ENCODE peak calls at places on chromosomes 6 and 20, in four cellular contexts. B is IMR-90, R is psoas muscle, S is ascending aorta. X is an unnamed sample. For H3K9me3, the result is how much of the 10 kb centered on the place peaks cover.

GRCh38 chr20:46636981-46637860 is 14.0 kb downstream of the SLC13A3 start:
- DNase-seq in B (no peak), R (no peak), S (no peak), X (no peak)

GRCh38 chr20:12435254-12435653 is 517.6 kb downstream of the BTBD3 start:
- DNase-seq in B (no peak), R (no peak), S (no peak), X (no peak)

GRCh38 chr20:8811801-8812594 is 256.9 kb upstream of the PLCB4 start:
- DNase-seq in B (no peak), R (no peak), S (no peak), X (no peak)

GRCh38 chr6:21767891-21768659 is 174.5 kb downstream of the SOX4 start:
- DNase-seq in B (peak), R (no peak), S (no peak), X (no peak)

GRCh38 chr6:104527761-104528415 is 331.8 kb downstream of the HACE1 start:
- DNase-seq in B (no peak), R (no peak), S (peak), X (peak)

GRCh38 chr6:7238900-7239589 is 74.0 kb downstream of the SSR1 start:
- DNase-seq in B (peak), R (peak), S (peak), X (peak)

GRCh38 chr6:52503344-52503747 is 73.5 kb downstream of the TRAM2 start:
- DNase-seq in B (no peak), R (no peak), S (no peak), X (no peak)

GRCh38 chr6:36911946-36912555 is 26.3 kb downstream of the C6orf89 start:
- DNase-seq in B (no peak), R (no peak), S (no peak), X (no peak)

GRCh38 chr6:160065200-160065599 is 56.4 kb upstream of the SLC22A1 start:
- DNase-seq in B (no peak), R (no peak), S (no peak), X (no peak)

GRCh38 chr20:55417797-55418196 is 587.5 kb downstream of the CBLN4 start:
- DNase-seq in B (no peak), R (no peak), S (no peak), X (no peak)

GRCh38 chr20:55415567-55416142 is 589.7 kb downstream of the CBLN4 start:
- DNase-seq in B (no peak), R (no peak), S (no peak), X (no peak)
- H3K27ac ChIP-seq in B (no peak), R (no peak), S (no peak), X (no peak)

DNA sequence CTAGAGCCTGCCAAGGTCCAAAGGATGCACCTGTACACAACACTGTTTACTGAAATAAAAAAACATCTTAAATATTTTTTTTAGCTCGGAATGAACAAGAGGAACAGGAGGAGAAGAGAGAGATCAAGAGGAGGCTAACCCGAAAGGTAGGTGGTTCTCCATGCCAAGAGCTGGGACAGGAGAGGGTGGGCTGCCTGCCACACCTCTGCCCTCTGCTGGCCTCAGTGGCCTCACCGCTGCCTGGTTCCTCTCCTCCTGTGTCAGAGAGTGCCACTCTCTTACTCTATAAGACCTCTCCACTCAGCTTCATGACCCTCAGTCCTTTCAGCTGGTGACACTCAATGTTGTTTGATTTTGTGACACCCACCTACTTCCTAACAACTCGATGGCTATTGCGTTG is 50.2 kb downstream of the TBC1D7 start:
- DNase-seq in B (no peak), R (no peak), S (no peak), X (no peak)
- TF ChIP-seq CTCF in B (no peak), R (no peak), S (no peak), X (no peak)

GRCh38 chr6:53557005-53557715 is 12.3 kb upstream of the GCLC start:
- DNase-seq in B (no peak), R (no peak), S (no peak), X (no peak)
- H3K9me3 ChIP-seq in B (under half), R (under half), S (under half), X (under half)

GRCh38 chr20:39381598-39381997 is 419.5 kb downstream of the DHX35 start:
- DNase-seq in B (no peak), R (no peak), S (no peak), X (no peak)
- H3K27ac ChIP-seq in B (no peak), R (no peak), S (no peak), X (no peak)

DNA sequence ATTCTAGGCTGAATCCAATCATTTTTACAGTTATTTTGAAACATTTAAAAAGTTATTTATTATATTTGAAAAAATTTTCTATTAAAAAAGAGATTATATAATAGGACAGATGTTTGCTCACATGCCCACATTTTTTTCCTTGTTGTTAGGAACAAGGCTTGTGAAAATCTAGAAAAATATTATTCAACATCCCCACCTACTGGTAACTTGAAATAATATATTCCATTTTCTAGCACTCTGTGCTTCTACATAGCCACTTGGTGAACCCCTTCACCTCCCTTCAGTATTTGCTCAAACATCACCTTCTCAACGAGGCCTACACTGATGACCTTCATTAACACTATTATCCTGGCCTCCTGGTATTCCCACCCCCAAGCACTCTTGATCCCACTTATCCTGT is 18.4 kb upstream of the GPRC6A start:
- DNase-seq in B (peak), R (no peak), S (no peak), X (no peak)
- TF ChIP-seq CTCF in B (peak), R (peak), S (no peak), X (no peak)

GRCh38 chr6:130065616-130066015 is 47.2 kb downstream of the L3MBTL3 start:
- DNase-seq in B (peak), R (no peak), S (no peak), X (no peak)
- H3K9me3 ChIP-seq in B (under half), R (under half), S (under half), X (under half)

GRCh38 chr6:131897050-131897435 is 54.1 kb downstream of the CCN2 start:
- DNase-seq in B (no peak), R (no peak), S (no peak), X (no peak)

GRCh38 chr6:131890091-131890490 is 61.1 kb downstream of the CCN2 start:
- DNase-seq in B (no peak), R (no peak), S (no peak), X (no peak)

GRCh38 chr6:131898718-131899117 is 52.5 kb downstream of the CCN2 start:
- DNase-seq in B (no peak), R (no peak), S (no peak), X (no peak)

GRCh38 chr6:131894735-131895424 is 56.3 kb downstream of the CCN2 start:
- DNase-seq in B (no peak), R (no peak), S (no peak), X (no peak)

DNA sequence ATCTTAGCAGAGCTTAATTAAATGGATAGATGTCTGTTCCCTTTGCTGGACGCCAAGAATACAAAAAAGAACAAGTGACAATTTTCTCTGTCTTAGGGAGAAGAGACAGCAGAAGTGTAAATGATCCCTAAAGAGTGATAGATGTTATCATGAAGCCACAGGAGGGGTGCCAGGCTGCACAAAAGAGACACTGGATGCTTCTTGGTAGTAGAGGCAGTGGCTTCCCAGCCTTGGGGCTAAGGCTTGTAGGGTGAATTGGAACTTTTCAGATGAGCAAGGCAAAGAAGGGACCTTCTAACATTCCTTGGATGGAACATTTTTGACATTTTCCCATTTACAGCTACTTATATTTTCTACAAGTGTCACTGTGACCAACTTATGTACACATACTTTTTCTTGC is 58.0 kb downstream of the CCN2 start:
- DNase-seq in B (no peak), R (no peak), S (no peak), X (no peak)
- H3K27ac ChIP-seq in B (no peak), R (no peak), S (no peak), X (no peak)

X was measured in thoracic aorta.